ENCODE peak calls at places on chromosome X, in four cellular contexts. One of them, this sample, is unnamed.

GRCh38 chrX:23864719-23865349 is 42.9 kb downstream of the APOO start:
- DNase-seq in ovary: no peak
- DNase-seq in AG04449: no peak
- DNase-seq in psoas muscle: no peak
- DNase-seq in this sample: no peak

GRCh38 chrX:1355131-1355799 is 18.7 kb downstream of the IL3RA start:
- DNase-seq in AG04449: no peak
- DNase-seq in psoas muscle: peak
- DNase-seq in ovary: peak
- DNase-seq in this sample: no peak

GRCh38 chrX:44002569-44002968 is 29.4 kb upstream of the NDP start:
- DNase-seq in AG04449: no peak
- DNase-seq in ovary: no peak
- DNase-seq in psoas muscle: no peak
- DNase-seq in this sample: no peak

GRCh38 chrX:15525664-15526416 is 25.2 kb downstream of the BMX start:
- DNase-seq in AG04449: no peak
- DNase-seq in psoas muscle: no peak
- DNase-seq in ovary: no peak
- DNase-seq in this sample: no peak

GRCh38 chrX:12946838-12947544 is 27.9 kb upstream of the TMSB4X start:
- DNase-seq in AG04449: peak
- DNase-seq in ovary: peak
- DNase-seq in psoas muscle: no peak
- DNase-seq in this sample: peak

GRCh38 chrX:9356846-9357245 is 108.0 kb upstream of the TBL1X start:
- DNase-seq in ovary: no peak
- DNase-seq in psoas muscle: no peak
- DNase-seq in AG04449: no peak
- DNase-seq in this sample: no peak

GRCh38 chrX:84168574-84168973 is 19.4 kb downstream of the RPS6KA6 start:
- DNase-seq in ovary: no peak
- DNase-seq in psoas muscle: no peak
- DNase-seq in AG04449: no peak
- DNase-seq in this sample: no peak

GRCh38 chrX:9628779-9629493 is 136.7 kb downstream of the GPR143 start:
- DNase-seq in AG04449: no peak
- DNase-seq in psoas muscle: no peak
- DNase-seq in ovary: no peak
- DNase-seq in this sample: peak

GRCh38 chrX:48090123-48090522 is 18.7 kb upstream of the ZNF630 start:
- DNase-seq in psoas muscle: no peak
- DNase-seq in ovary: no peak
- DNase-seq in AG04449: no peak
- DNase-seq in this sample: no peak

GRCh38 chrX:103879339-103879738 is 47.3 kb upstream of the RAB9B start:
- DNase-seq in psoas muscle: no peak
- DNase-seq in AG04449: no peak
- DNase-seq in ovary: no peak
- DNase-seq in this sample: no peak

GRCh38 chrX:140664939-140665338 is 44.6 kb upstream of the LINC00632 start:
- DNase-seq in ovary: no peak
- DNase-seq in psoas muscle: no peak
- DNase-seq in AG04449: no peak
- DNase-seq in this sample: no peak

GRCh38 chrX:30521440-30522182 is 56.0 kb downstream of the TASL start:
- DNase-seq in AG04449: peak
- DNase-seq in psoas muscle: no peak
- DNase-seq in ovary: no peak
- DNase-seq in this sample: no peak

GRCh38 chrX:9816094-9816700 is 30.0 kb downstream of the SHROOM2 start:
- DNase-seq in ovary: no peak
- DNase-seq in AG04449: no peak
- DNase-seq in psoas muscle: no peak
- DNase-seq in this sample: no peak

GRCh38 chrX:69158166-69159040 is 6.8 kb downstream of the PJA1 start:
- DNase-seq in psoas muscle: peak
- DNase-seq in AG04449: no peak
- DNase-seq in ovary: peak
- DNase-seq in this sample: peak

GRCh38 chrX:103464071-103464773 is 55.1 kb downstream of the RAB40A start:
- DNase-seq in psoas muscle: no peak
- DNase-seq in ovary: no peak
- DNase-seq in AG04449: no peak
- DNase-seq in this sample: peak

GRCh38 chrX:110836982-110837381 is 41.4 kb upstream of the CHRDL1 start:
- DNase-seq in psoas muscle: no peak
- DNase-seq in ovary: no peak
- DNase-seq in AG04449: no peak
- DNase-seq in this sample: no peak

DNA sequence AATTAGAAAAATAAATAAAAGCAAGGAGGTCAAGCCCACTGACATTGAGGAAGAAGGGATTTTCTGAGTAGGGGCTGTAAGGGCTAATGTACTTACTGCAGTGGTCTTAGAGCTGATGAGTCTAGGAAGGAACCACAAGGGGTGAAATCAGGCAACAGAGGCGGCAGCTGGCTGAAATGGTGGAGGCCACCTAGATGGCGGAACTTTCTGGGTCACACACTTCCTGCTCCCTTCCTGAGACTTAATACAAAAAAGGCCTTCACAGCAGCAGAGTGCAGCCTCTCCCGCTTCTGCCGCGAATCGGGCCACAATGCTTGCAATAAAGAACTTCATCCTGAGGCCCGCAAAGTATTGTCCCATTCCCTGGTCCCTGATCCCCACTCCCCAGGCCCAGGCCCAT is 15.4 kb downstream of the SNX12 start:
- DNase-seq in psoas muscle: no peak
- DNase-seq in AG04449: no peak
- DNase-seq in ovary: no peak
- DNase-seq in this sample: no peak
- H3K4me3 ChIP-seq in psoas muscle: no peak
- H3K4me3 ChIP-seq in AG04449: no peak
- H3K4me3 ChIP-seq in ovary: no peak
- H3K4me3 ChIP-seq in this sample: no peak

GRCh38 chrX:68018248-68019203 is 414.8 kb downstream of the OPHN1 start:
- DNase-seq in ovary: no peak
- DNase-seq in psoas muscle: no peak
- DNase-seq in AG04449: no peak
- DNase-seq in this sample: no peak
- TF ChIP-seq CTCF in ovary: no peak
- TF ChIP-seq CTCF in psoas muscle: peak
- TF ChIP-seq CTCF in AG04449: peak
- TF ChIP-seq CTCF in this sample: no peak

DNA sequence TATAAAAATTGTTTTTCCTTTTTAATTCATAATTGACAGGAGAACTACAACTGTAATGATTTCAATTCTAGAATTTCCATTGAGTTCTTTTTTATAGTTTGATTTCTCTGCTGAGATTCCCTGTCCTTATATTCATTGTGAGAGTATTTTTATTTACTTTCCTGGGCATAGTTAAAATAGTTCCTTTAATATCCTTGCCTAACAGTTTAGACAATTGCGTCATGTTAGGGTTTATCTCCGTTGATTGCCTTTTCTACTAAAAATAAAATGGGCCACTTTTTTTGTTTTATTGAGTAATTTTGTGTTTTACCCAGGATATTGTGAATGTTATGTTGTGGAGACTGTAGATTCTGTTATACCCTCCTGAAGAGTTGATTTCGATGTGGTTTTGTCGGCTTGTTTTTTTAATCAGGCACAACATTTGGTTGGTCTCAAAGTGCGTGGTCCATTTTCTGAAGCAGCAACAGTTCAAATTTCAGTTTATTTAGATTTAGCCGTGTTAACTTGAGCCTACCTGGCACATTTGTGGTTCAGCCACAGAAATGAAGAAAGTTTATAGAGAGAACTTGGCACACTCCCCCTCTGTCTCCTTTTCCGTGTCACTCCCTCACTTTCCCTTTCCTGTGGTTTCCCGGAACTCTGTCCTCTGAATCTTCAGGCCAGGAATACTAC is 16.0 kb upstream of the PRRG1 start:
- DNase-seq in AG04449: no peak
- DNase-seq in psoas muscle: no peak
- DNase-seq in ovary: no peak
- DNase-seq in this sample: no peak
- H3K4me3 ChIP-seq in AG04449: no peak
- H3K4me3 ChIP-seq in psoas muscle: peak
- H3K4me3 ChIP-seq in ovary: no peak
- H3K4me3 ChIP-seq in this sample: no peak

DNA sequence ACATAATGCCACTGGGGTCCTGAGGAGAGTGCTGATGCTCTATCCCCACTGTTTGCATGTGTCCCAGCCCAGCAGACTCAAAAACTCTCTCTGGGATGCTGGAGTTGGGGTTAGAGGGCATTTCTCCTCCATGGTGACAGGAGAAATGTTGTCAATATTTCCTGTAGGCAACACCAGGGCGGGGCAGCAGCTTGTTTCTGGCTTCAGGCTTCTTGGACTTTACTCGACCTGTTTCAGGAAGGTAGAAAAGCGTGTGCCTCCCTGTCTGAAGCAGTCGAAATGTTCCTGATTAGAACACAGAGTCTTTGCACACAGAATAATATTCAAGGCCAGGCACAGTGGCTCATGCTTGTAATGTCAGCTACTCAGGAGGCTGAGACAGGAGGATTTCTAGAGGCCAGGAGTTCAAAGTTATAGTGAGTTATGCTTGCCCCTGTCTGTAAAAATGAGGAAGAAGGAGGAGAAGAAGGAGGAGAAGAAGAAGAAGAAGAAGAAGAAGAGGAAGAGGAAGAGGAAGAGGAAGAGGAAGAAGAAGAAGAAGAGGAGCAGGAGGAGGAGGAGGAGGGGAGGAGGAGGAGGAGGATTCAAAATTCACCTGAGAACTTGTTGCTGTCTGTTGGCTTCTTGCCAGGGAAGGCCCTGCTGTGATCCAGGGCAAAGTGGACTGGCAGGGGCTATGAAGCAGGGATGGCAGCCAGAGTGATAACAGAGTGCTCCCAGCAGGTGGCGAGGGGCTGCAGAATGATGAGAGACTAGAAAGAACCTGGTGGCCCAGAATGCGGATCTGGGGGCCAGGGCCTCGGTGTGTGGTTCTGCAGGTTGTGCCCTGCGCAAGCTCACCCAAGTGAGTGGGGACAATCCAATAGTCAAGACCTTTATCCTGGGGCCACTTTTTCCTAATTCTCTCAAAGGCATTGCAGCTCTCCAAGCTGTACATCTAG is 82.9 kb downstream of the RTL5 start:
- DNase-seq in ovary: no peak
- DNase-seq in AG04449: no peak
- DNase-seq in psoas muscle: no peak
- DNase-seq in this sample: no peak
- TF ChIP-seq CTCF in ovary: no peak
- TF ChIP-seq CTCF in AG04449: no peak
- TF ChIP-seq CTCF in psoas muscle: no peak
- TF ChIP-seq CTCF in this sample: no peak

GRCh38 chrX:71160475-71160874 is 15.8 kb downstream of the NLGN3 start:
- DNase-seq in psoas muscle: no peak
- DNase-seq in ovary: no peak
- DNase-seq in AG04449: no peak
- DNase-seq in this sample: no peak
- H3K4me3 ChIP-seq in psoas muscle: no peak
- H3K4me3 ChIP-seq in ovary: no peak
- H3K4me3 ChIP-seq in AG04449: no peak
- H3K4me3 ChIP-seq in this sample: no peak

GRCh38 chrX:108699368-108699767 is 37.0 kb downstream of the IRS4 start:
- DNase-seq in ovary: no peak
- DNase-seq in psoas muscle: no peak
- DNase-seq in AG04449: no peak
- DNase-seq in this sample: no peak
- TF ChIP-seq CTCF in ovary: no peak
- TF ChIP-seq CTCF in psoas muscle: peak
- TF ChIP-seq CTCF in AG04449: peak
- TF ChIP-seq CTCF in this sample: no peak

This sample was measured in prostate gland.